ENCODE peak calls at places on chromosomes 6 and 20, in ten cellular contexts. P is NCI-H1092 treated with DMSO at 0.1 percent for 48 hours, M is T-helper 22 cell, X is HFFc6, N is SK-N-SH, B is NCI-H2171 treated with DMSO at 0.1 percent for 48 hours, V is dermis microvascular lymphatic vessel endothelial cell, Q is posterior cingulate gyrus, T is LoVo, R is ELF-1. D is an unnamed sample.

GRCh38 chr6:24663198-24663597 is 3.5 kb downstream of the TDP2 start:
- DNase-seq in P (no peak), M (no peak), X (no peak), N (no peak), B (no peak), V (no peak), Q (no peak), T (no peak), R (no peak), D (no peak)

GRCh38 chr6:42555477-42556457 is 8.1 kb upstream of the UBR2 start:
- DNase-seq in P (no peak), M (peak), X (no peak), N (no peak), B (no peak), V (no peak), Q (no peak), T (peak), R (no peak), D (no peak)

GRCh38 chr6:42021847-42022754 is 28.2 kb upstream of the TAF8 start:
- DNase-seq in P (no peak), M (peak), X (no peak), N (no peak), B (no peak), V (no peak), Q (no peak), T (no peak), R (no peak), D (no peak)

GRCh38 chr20:23195635-23196034 is 109.5 kb upstream of the CD93 start:
- DNase-seq in P (no peak), M (no peak), X (no peak), N (no peak), B (no peak), V (no peak), Q (no peak), T (no peak), R (no peak), D (no peak)

GRCh38 chr6:16168858-16169257 is 40.0 kb downstream of the MYLIP start:
- DNase-seq in P (peak), M (no peak), X (no peak), N (no peak), B (peak), V (no peak), Q (no peak), T (no peak), R (peak), D (no peak)

GRCh38 chr6:33296797-33297405 is 1.8 kb downstream of the RGL2 start:
- DNase-seq in P (no peak), M (no peak), X (no peak), N (no peak), B (no peak), V (no peak), Q (no peak), T (no peak), R (no peak), D (no peak)

GRCh38 chr6:6843057-6843627 is 254.6 kb downstream of the LY86 start:
- DNase-seq in P (no peak), M (no peak), X (peak), N (no peak), B (no peak), V (no peak), Q (no peak), T (peak), R (peak), D (no peak)

GRCh38 chr6:75221107-75221506 is 15.3 kb upstream of the COL12A1 start:
- DNase-seq in P (no peak), M (no peak), X (no peak), N (no peak), B (no peak), V (no peak), Q (no peak), T (no peak), R (no peak), D (no peak)

GRCh38 chr6:111096246-111096645 is 8.9 kb downstream of the SLC16A10 start:
- DNase-seq in P (peak), M (peak), X (no peak), N (no peak), B (peak), V (no peak), Q (no peak), T (peak), R (no peak), D (no peak)

GRCh38 chr6:34352305-34352937 is 40.0 kb downstream of the NUDT3 start:
- DNase-seq in P (no peak), M (no peak), X (peak), N (no peak), B (peak), V (no peak), Q (no peak), T (no peak), R (no peak), D (no peak)

GRCh38 chr20:45965169-45966002 is 6.6 kb downstream of the ZNF335 start:
- DNase-seq in P (no peak), M (no peak), X (no peak), N (no peak), B (no peak), V (no peak), Q (no peak), T (no peak), R (no peak), D (no peak)

GRCh38 chr6:113879186-113880096 is 22.3 kb downstream of the MARCKS start:
- DNase-seq in P (peak), M (no peak), X (peak), N (peak), B (peak), V (peak), Q (no peak), T (peak), R (peak), D (peak)

GRCh38 chr6:74015427-74015826 is 319.4 kb downstream of the CD109 start:
- DNase-seq in P (no peak), M (no peak), X (no peak), N (no peak), B (no peak), V (no peak), Q (no peak), T (no peak), R (no peak), D (no peak)

GRCh38 chr6:145960918-145961604 is 3.1 kb downstream of the SHPRH start:
- DNase-seq in P (no peak), M (no peak), X (no peak), N (no peak), B (no peak), V (no peak), Q (no peak), T (no peak), R (no peak), D (peak)

GRCh38 chr6:98657764-98658163 is 176.6 kb upstream of the POU3F2 start:
- DNase-seq in P (no peak), M (no peak), X (no peak), N (no peak), B (no peak), V (peak), Q (no peak), T (peak), R (no peak), D (no peak)

GRCh38 chr6:37033255-37033654 is 27.8 kb downstream of the FGD2 start:
- DNase-seq in P (no peak), M (no peak), X (no peak), N (no peak), B (no peak), V (no peak), Q (no peak), T (no peak), R (no peak), D (no peak)

GRCh38 chr6:162177733-162178132 is 549.8 kb downstream of the PRKN start:
- DNase-seq in P (peak), M (no peak), X (no peak), N (peak), B (no peak), V (no peak), Q (no peak), T (no peak), R (peak), D (no peak)

GRCh38 chr20:37914672-37915433 is 11.9 kb downstream of the VSTM2L start:
- DNase-seq in P (peak), M (no peak), X (no peak), N (peak), B (peak), V (no peak), Q (no peak), T (no peak), R (peak), D (no peak)

GRCh38 chr6:12635813-12636212 is 80.8 kb upstream of the PHACTR1 start:
- DNase-seq in P (no peak), M (no peak), X (no peak), N (no peak), B (no peak), V (no peak), Q (no peak), T (no peak), R (peak), D (no peak)

GRCh38 chr6:10425973-10426780 is 11.3 kb upstream of the TFAP2A start:
- DNase-seq in P (no peak), M (no peak), X (peak), N (peak), B (no peak), V (no peak), Q (no peak), T (peak), R (peak), D (peak)

GRCh38 chr6:74347161-74347560 is 651.2 kb downstream of the CD109 start:
- DNase-seq in P (no peak), M (no peak), X (no peak), N (no peak), B (no peak), V (peak), Q (no peak), T (no peak), R (no peak), D (no peak)

GRCh38 chr20:53621482-53622246 is 28.0 kb upstream of the ZNF217 start:
- DNase-seq in P (no peak), M (no peak), X (peak), N (peak), B (peak), V (peak), Q (no peak), T (peak), R (peak), D (no peak)

GRCh38 chr20:1229541-1229940 is 3.7 kb downstream of the RAD21L1 start:
- DNase-seq in P (no peak), M (no peak), X (no peak), N (no peak), B (no peak), V (no peak), Q (no peak), T (no peak), R (no peak), D (no peak)

GRCh38 chr6:48141975-48142374 is 31.0 kb upstream of the PTCHD4 start:
- DNase-seq in P (no peak), M (no peak), X (no peak), N (no peak), B (no peak), V (no peak), Q (no peak), T (no peak), R (no peak), D (no peak)

GRCh38 chr6:4358414-4359107 is 223.2 kb upstream of the ECI2 start:
- DNase-seq in P (no peak), M (no peak), X (peak), N (peak), B (no peak), V (peak), Q (peak), T (peak), R (peak), D (peak)

GRCh38 chr6:16698988-16699868 is 62.0 kb downstream of the ATXN1 start:
- DNase-seq in P (no peak), M (peak), X (peak), N (no peak), B (no peak), V (no peak), Q (no peak), T (no peak), R (no peak), D (no peak)

GRCh38 chr20:61813791-61814190 is 251.9 kb downstream of the TAF4 start:
- DNase-seq in P (no peak), M (no peak), X (no peak), N (no peak), B (no peak), V (no peak), Q (no peak), T (no peak), R (no peak), D (no peak)

D was measured in hepatic stellate cell.